ENCODE peak calls at places on chromosomes 13 and 19, in five cellular contexts. H is chondrocyte; X is activated naive CD8-positive, alpha-beta T cell treated with anti-CD3 and anti-CD28 coated beads, Interleukin-2, amount 50 U/mL, for 24 hours; L is heart left ventricle; A is NB4. D is an unnamed sample.

GRCh38 chr19:29512748-29513147 is 13.0 kb upstream of the VSTM2B start:
- DNase-seq in L (no peak), X (no peak), H (no peak), A (no peak), D (no peak)

GRCh38 chr19:46225558-46226004 is 4.0 kb upstream of the IGFL1 start:
- DNase-seq in L (no peak), A (peak), X (no peak), H (no peak), D (no peak)

GRCh38 chr19:18418725-18419194 is 438 bp upstream of the SSBP4 start:
- DNase-seq in L (peak), A (peak), X (no peak), H (peak), D (no peak)

GRCh38 chr13:52924241-52925148 is 76.1 kb upstream of the PCDH8 start:
- DNase-seq in A (no peak), H (no peak), X (no peak), L (no peak), D (no peak)

GRCh38 chr13:110726726-110727125 is 13.2 kb downstream of the ING1 start:
- DNase-seq in A (peak), H (no peak), X (peak), L (no peak), D (no peak)

GRCh38 chr19:1057185-1057857 is 9.6 kb upstream of the ARHGAP45 start:
- DNase-seq in X (no peak), L (no peak), A (peak), H (no peak), D (no peak)

GRCh38 chr13:87057807-87058520 is 613.2 kb upstream of the SLITRK5 start:
- DNase-seq in H (no peak), X (no peak), L (no peak), A (no peak), D (no peak)

GRCh38 chr13:48508001-48508400 is 24.9 kb downstream of the RCBTB2 start:
- DNase-seq in A (no peak), H (no peak), L (no peak), X (no peak), D (no peak)

GRCh38 chr19:40228863-40229262 is 2.4 kb upstream of the CCNP start:
- DNase-seq in X (no peak), H (no peak), L (no peak), A (no peak), D (no peak)

GRCh38 chr13:49082653-49083536 is 107.2 kb downstream of the FNDC3A start:
- DNase-seq in H (no peak), A (no peak), L (no peak), X (no peak), D (no peak)

GRCh38 chr13:40130871-40131636 is 475.6 kb downstream of the COG6 start:
- DNase-seq in H (no peak), A (peak), X (no peak), L (no peak), D (no peak)

GRCh38 chr13:113152894-113153809 is 5.3 kb upstream of the PROZ start:
- DNase-seq in H (no peak), A (peak), X (peak), L (peak), D (peak)

GRCh38 chr19:13861714-13862531 is 15.0 kb upstream of the NANOS3 start:
- DNase-seq in H (no peak), L (peak), A (peak), X (peak), D (peak)

GRCh38 chr13:24512208-24513068 is at the start of gene PARP4:
- DNase-seq in L (peak), H (no peak), A (peak), X (peak), D (peak)

GRCh38 chr19:44807162-44807561 is 1.7 kb upstream of the BCAM start:
- DNase-seq in L (no peak), H (no peak), X (no peak), A (no peak), D (no peak)

GRCh38 chr13:79869326-79869725 is 388.4 kb downstream of the NDFIP2 start:
- DNase-seq in H (no peak), X (no peak), L (no peak), A (no peak), D (no peak)

GRCh38 chr13:51258612-51259358 is 36.6 kb downstream of the FAM124A start:
- DNase-seq in X (no peak), A (no peak), L (no peak), H (no peak), D (no peak)

GRCh38 chr19:1221141-1221903 is 15.7 kb downstream of the STK11 start:
- DNase-seq in X (no peak), L (peak), A (no peak), H (no peak), D (peak)

D was measured in sigmoid colon.